ENCODE peak calls at places on chromosomes 13 and 19, in seven cellular contexts. D is AG10803, Y is heart left ventricle, Q is brain microvascular endothelial cell, Z is endodermal cell, G is sigmoid colon, B is body of pancreas. T is an unnamed sample.

GRCh38 chr13:65057986-65058385 is 2172.2 kb downstream of the PCDH9 start:
- DNase-seq in D (no peak), Y (no peak), Q (no peak), Z (no peak), G (no peak), B (no peak), T (no peak)

GRCh38 chr13:99310382-99311031 is 3.3 kb upstream of the GPR183 start:
- DNase-seq in D (peak; percentile 87), Y (no peak), Q (peak; percentile 52), Z (no peak), G (no peak), B (no peak), T (no peak)

GRCh38 chr13:99656092-99656745 is 154.9 kb downstream of the TM9SF2 start:
- DNase-seq in D (peak; percentile 70), Y (peak; percentile 61), Q (peak; percentile 77), Z (peak; percentile 95), G (peak; percentile 85), B (peak; percentile 81), T (peak; percentile 83)

GRCh38 chr19:30667227-30667626 is 295.0 kb downstream of the ZNF536 start:
- DNase-seq in D (no peak), Y (no peak), Q (no peak), Z (peak; percentile 37), G (no peak), B (no peak), T (peak; percentile 52)

GRCh38 chr13:95100525-95101121 is 200.6 kb downstream of the ABCC4 start:
- DNase-seq in D (peak; percentile 28), Y (no peak), Q (peak; percentile 66), Z (no peak), G (no peak), B (no peak), T (no peak)

GRCh38 chr19:3055741-3056453 is 6.4 kb downstream of the TLE5 start:
- DNase-seq in D (no peak), Y (no peak), Q (no peak), Z (peak; percentile 80), G (no peak), B (peak; percentile 92), T (no peak)

GRCh38 chr13:28325022-28325421 is 169.9 kb downstream of the FLT1 start:
- DNase-seq in D (peak; percentile 46), Y (no peak), Q (no peak), Z (no peak), G (no peak), B (no peak), T (no peak)

GRCh38 chr13:101308247-101309013 is 107.9 kb downstream of the NALCN start:
- DNase-seq in D (peak; percentile 30), Y (no peak), Q (peak; percentile 10), Z (no peak), G (no peak), B (no peak), T (no peak)

GRCh38 chr19:2691951-2692350 is 10.5 kb downstream of the GNG7 start:
- DNase-seq in D (no peak), Y (no peak), Q (no peak), Z (no peak), G (no peak), B (no peak), T (no peak)

GRCh38 chr19:39352549-39353285 is 10.5 kb downstream of the SAMD4B start:
- DNase-seq in D (peak; percentile 82), Y (no peak), Q (no peak), Z (no peak), G (no peak), B (no peak), T (no peak)

GRCh38 chr13:37878921-37879320 is 9.3 kb upstream of the TRPC4 start:
- DNase-seq in D (no peak), Y (no peak), Q (no peak), Z (no peak), G (no peak), B (no peak), T (no peak)

GRCh38 chr13:98033277-98034247 is 80.1 kb downstream of the IPO5 start:
- DNase-seq in D (peak; percentile 81), Y (no peak), Q (peak; percentile 71), Z (peak; percentile 74), G (no peak), B (peak; percentile 22), T (no peak)

GRCh38 chr19:18763674-18764590 is 27.2 kb downstream of the COMP start:
- DNase-seq in D (peak; percentile 85), Y (no peak), Q (peak; percentile 25), Z (no peak), G (no peak), B (no peak), T (no peak)

GRCh38 chr13:100347941-100348340 is 240.6 kb downstream of the GGACT start:
- DNase-seq in D (no peak), Y (no peak), Q (no peak), Z (no peak), G (no peak), B (no peak), T (no peak)

GRCh38 chr13:30111810-30112209 is 195.5 kb downstream of the KATNAL1 start:
- DNase-seq in D (no peak), Y (no peak), Q (no peak), Z (peak; percentile 76), G (no peak), B (no peak), T (no peak)

GRCh38 chr19:34186205-34186604 is 13.9 kb downstream of the LSM14A start:
- DNase-seq in D (no peak), Y (no peak), Q (no peak), Z (no peak), G (no peak), B (no peak), T (no peak)

GRCh38 chr19:34184880-34185491 is 12.7 kb downstream of the LSM14A start:
- DNase-seq in D (peak; percentile 74), Y (no peak), Q (no peak), Z (no peak), G (no peak), B (no peak), T (no peak)

GRCh38 chr19:34188388-34188787 is 16.1 kb downstream of the LSM14A start:
- DNase-seq in D (peak; percentile 8), Y (no peak), Q (no peak), Z (no peak), G (no peak), B (no peak), T (no peak)

GRCh38 chr19:34189199-34189916 is 17.1 kb downstream of the LSM14A start:
- DNase-seq in D (no peak), Y (no peak), Q (no peak), Z (no peak), G (no peak), B (no peak), T (no peak)

GRCh38 chr19:34187011-34187410 is 14.7 kb downstream of the LSM14A start:
- DNase-seq in D (no peak), Y (no peak), Q (no peak), Z (no peak), G (no peak), B (no peak), T (no peak)
- H3K4me3 ChIP-seq in D (no peak overlapping the region), Y (no peak overlapping the region), Q (no peak overlapping the region), Z (no peak overlapping the region), G (no peak overlapping the region), B (no peak overlapping the region), T (no peak overlapping the region)

DNA sequence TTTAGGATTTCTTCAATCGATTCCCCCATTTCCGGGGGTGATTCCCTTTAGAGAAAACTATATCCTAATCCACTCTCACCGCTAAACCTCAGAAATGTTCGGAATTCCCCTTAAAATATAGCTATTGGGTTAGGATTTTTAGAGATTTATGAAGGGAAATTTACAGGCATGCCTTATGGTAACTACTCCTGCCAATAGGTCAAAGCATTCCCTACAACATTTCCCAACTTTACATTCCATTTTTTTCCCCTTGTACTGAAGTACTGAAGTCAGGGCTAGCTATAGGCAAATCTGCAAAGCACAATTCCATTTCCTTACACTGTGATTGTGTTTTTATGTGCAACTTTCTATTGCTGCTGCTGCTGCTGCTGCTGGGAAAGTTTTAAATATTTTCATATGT is 2.1 kb downstream of the EDNRB start:
- DNase-seq in D (no peak), Y (no peak), Q (no peak), Z (no peak), G (no peak), B (no peak), T (no peak)
- H3K4me3 ChIP-seq in D (no peak overlapping the region), Y (peak overlapping the region; percentile 71), Q (no peak overlapping the region), Z (peak overlapping the region; percentile 50), G (peak overlapping the region; percentile 49), B (no peak overlapping the region), T (no peak overlapping the region)

GRCh38 chr13:110869805-110870706 is 44.8 kb downstream of the ANKRD10 start:
- DNase-seq in D (peak; percentile 98), Y (peak; percentile 97), Q (peak; percentile 100), Z (peak; percentile 80), G (peak; percentile 96), B (peak; percentile 94), T (peak; percentile 78)
- H3K4me3 ChIP-seq in D (peak overlapping the region; percentile 52), Y (peak overlapping the region; percentile 59), Q (peak overlapping the region; percentile 59), Z (no peak overlapping the region), G (peak overlapping the region; percentile 36), B (no peak overlapping the region), T (peak overlapping the region; percentile 11)

GRCh38 chr19:48321622-48322591 is 3.4 kb upstream of the EMP3 start:
- DNase-seq in D (peak; percentile 99), Y (peak; percentile 99), Q (peak; percentile 98), Z (peak; percentile 98), G (peak; percentile 100), B (peak; percentile 99), T (peak; percentile 100)

GRCh38 chr19:48318286-48318987 is 6.9 kb upstream of the EMP3 start:
- DNase-seq in D (no peak), Y (no peak), Q (no peak), Z (peak; percentile 72), G (no peak), B (no peak), T (peak; percentile 75)

GRCh38 chr19:48321372-48321621 is 4.1 kb upstream of the EMP3 start:
- DNase-seq in D (peak; percentile 83), Y (peak; percentile 99), Q (peak; percentile 92), Z (peak; percentile 100), G (peak; percentile 99), B (peak; percentile 98), T (peak; percentile 100)

GRCh38 chr19:48315712-48316111 is 9.6 kb upstream of the EMP3 start:
- DNase-seq in D (no peak), Y (no peak), Q (no peak), Z (no peak), G (no peak), B (no peak), T (no peak)

GRCh38 chr19:48319647-48320537 is 5.5 kb upstream of the EMP3 start:
- DNase-seq in D (peak; percentile 72), Y (peak; percentile 83), Q (peak; percentile 73), Z (peak; percentile 97), G (peak; percentile 90), B (peak; percentile 87), T (peak; percentile 95)
- H3K4me3 ChIP-seq in D (no peak overlapping the region), Y (no peak overlapping the region), Q (no peak overlapping the region), Z (no peak overlapping the region), G (no peak overlapping the region), B (no peak overlapping the region), T (no peak overlapping the region)

GRCh38 chr19:44755219-44755618 is 6.7 kb downstream of the BCL3 start:
- DNase-seq in D (no peak), Y (no peak), Q (no peak), Z (no peak), G (no peak), B (no peak), T (no peak)

GRCh38 chr19:44756089-44756562 is 7.6 kb downstream of the BCL3 start:
- DNase-seq in D (no peak), Y (no peak), Q (no peak), Z (no peak), G (no peak), B (peak; percentile 44), T (no peak)

GRCh38 chr19:44758596-44758995 is 10.1 kb downstream of the BCL3 start:
- DNase-seq in D (no peak), Y (peak; percentile 54), Q (no peak), Z (peak; percentile 86), G (peak; percentile 72), B (no peak), T (no peak)

GRCh38 chr19:44757735-44758505 is 9.4 kb downstream of the BCL3 start:
- DNase-seq in D (peak; percentile 53), Y (peak; percentile 91), Q (no peak), Z (peak; percentile 90), G (peak; percentile 90), B (peak; percentile 62), T (peak; percentile 87)

GRCh38 chr19:44757057-44757734 is 8.7 kb downstream of the BCL3 start:
- DNase-seq in D (peak; percentile 65), Y (peak; percentile 88), Q (no peak), Z (peak; percentile 78), G (peak; percentile 94), B (peak; percentile 71), T (no peak)
- H3K4me3 ChIP-seq in D (peak overlapping the region; percentile 55), Y (peak overlapping the region; percentile 50), Q (peak overlapping the region; percentile 64), Z (peak overlapping the region; percentile 78), G (peak overlapping the region; percentile 55), B (no peak overlapping the region), T (peak overlapping the region; percentile 46)

T was measured in spleen.